ENCODE peak calls at places on chromosomes 11 and 22, in ten cellular contexts. R is foreskin fibroblast; H is CD4-positive, alpha-beta T cell; L is CD8-positive, alpha-beta T cell; Z is endothelial cell; P is nephron progenitor cell; S is H54; E is OCI-LY7; Y is A172; O is T-helper 17 cell. U is an unnamed sample.

GRCh38 chr11:3194016-3194816 is 24.4 kb downstream of the MRGPRG start:
- DNase-seq in R (no peak), H (no peak), L (no peak), Z (no peak), P (no peak), S (no peak), E (no peak), Y (no peak), O (no peak), U (no peak)

GRCh38 chr11:34356576-34356917 is 1.3 kb downstream of the ABTB2 start:
- DNase-seq in R (peak), H (no peak), L (no peak), Z (peak), P (no peak), S (no peak), E (no peak), Y (no peak), O (peak), U (peak)

GRCh38 chr22:19220867-19221266 is 42.3 kb upstream of the SLC25A1 start:
- DNase-seq in R (no peak), H (no peak), L (no peak), Z (no peak), P (no peak), S (no peak), E (no peak), Y (no peak), O (no peak), U (no peak)

GRCh38 chr11:118434553-118435232 is 1.6 kb upstream of the KMT2A start:
- DNase-seq in R (peak), H (peak), L (peak), Z (peak), P (peak), S (no peak), E (peak), Y (no peak), O (peak), U (no peak)

GRCh38 chr11:90542092-90542491 is 319.2 kb upstream of the CHORDC1 start:
- DNase-seq in R (no peak), H (no peak), L (no peak), Z (no peak), P (no peak), S (no peak), E (no peak), Y (no peak), O (no peak), U (no peak)

GRCh38 chr11:122202161-122202950 is 86.3 kb upstream of the BLID start:
- DNase-seq in R (peak), H (no peak), L (no peak), Z (no peak), P (peak), S (no peak), E (no peak), Y (no peak), O (no peak), U (peak)

GRCh38 chr22:32584650-32585049 is 110.0 kb downstream of the FBXO7 start:
- DNase-seq in R (peak), H (no peak), L (no peak), Z (no peak), P (no peak), S (no peak), E (no peak), Y (no peak), O (no peak), U (peak)

GRCh38 chr11:124837491-124837856 is 27.8 kb upstream of the ROBO3 start:
- DNase-seq in R (peak), H (no peak), L (no peak), Z (peak), P (no peak), S (peak), E (peak), Y (peak), O (no peak), U (peak)

GRCh38 chr11:9219115-9219514 is 46.0 kb downstream of the DENND5A start:
- DNase-seq in R (peak), H (no peak), L (no peak), Z (no peak), P (no peak), S (no peak), E (no peak), Y (no peak), O (no peak), U (no peak)

GRCh38 chr22:43882122-43882767 is 9.6 kb downstream of the PNPLA5 start:
- DNase-seq in R (no peak), H (no peak), L (no peak), Z (no peak), P (no peak), S (no peak), E (no peak), Y (no peak), O (no peak), U (no peak)

GRCh38 chr11:1152316-1153104 is 5.2 kb upstream of the MUC5AC start:
- DNase-seq in R (no peak), H (no peak), L (peak), Z (no peak), P (no peak), S (peak), E (no peak), Y (peak), O (no peak), U (no peak)

GRCh38 chr11:130299978-130300377 is 14.7 kb downstream of the ZBTB44 start:
- DNase-seq in R (no peak), H (no peak), L (no peak), Z (no peak), P (no peak), S (no peak), E (no peak), Y (no peak), O (no peak), U (no peak)

GRCh38 chr11:111911563-111912401 is at the start of gene CRYAB:
- DNase-seq in R (peak), H (no peak), L (no peak), Z (no peak), P (peak), S (no peak), E (no peak), Y (peak), O (no peak), U (peak)